ENCODE peak calls at places on chromosomes 7 and 10, in ten cellular contexts. C, M, K, U, Z, E, T, R, B and A are unnamed samples. For H3K27me3 and H3K4me1, the result is how much of the 10 kb centered on the place peaks cover.

GRCh38 chr10:100359030-100359432 is 12.0 kb downstream of the SCD start:
- DNase-seq in Z (no peak), M (no peak), R (no peak), U (no peak), K (no peak), T (no peak), B (no peak), E (no peak), C (no peak), A (no peak)

GRCh38 chr7:73892003-73892975 is 31.3 kb downstream of the TMEM270 start:
- DNase-seq in C (no peak), Z (no peak), R (no peak), E (no peak), M (no peak), B (no peak), T (no peak), K (peak), U (peak), A (no peak)

GRCh38 chr10:109173910-109174309 is 749.4 kb downstream of the XPNPEP1 start:
- DNase-seq in R (no peak), T (no peak), E (no peak), Z (no peak), U (no peak), C (no peak), M (no peak), B (no peak), K (no peak), A (no peak)

GRCh38 chr10:22319559-22320558 is 1.0 kb upstream of the BMI1 start:
- DNase-seq in C (no peak), M (no peak), Z (no peak), K (no peak), T (no peak), E (no peak), R (no peak), B (no peak), U (no peak), A (no peak)

GRCh38 chr10:63562391-63562790 is 41.2 kb downstream of the REEP3 start:
- DNase-seq in R (no peak), Z (no peak), U (no peak), B (no peak), K (no peak), C (no peak), M (no peak), E (no peak), T (no peak), A (no peak)

GRCh38 chr7:92682767-92683539 is 92.8 kb upstream of the FAM133B start:
- DNase-seq in R (no peak), B (no peak), C (no peak), U (no peak), T (no peak), M (no peak), K (no peak), E (no peak), Z (no peak), A (no peak)

GRCh38 chr7:157466473-157467261 is 129.9 kb downstream of the DNAJB6 start:
- DNase-seq in C (no peak), R (peak), T (no peak), Z (peak), B (no peak), K (no peak), M (no peak), E (no peak), U (no peak), A (no peak)

GRCh38 chr7:138431517-138431916 is 28.5 kb upstream of the TRIM24 start:
- DNase-seq in Z (no peak), E (no peak), K (no peak), C (no peak), M (no peak), T (no peak), B (no peak), U (no peak), R (no peak), A (no peak)

DNA sequence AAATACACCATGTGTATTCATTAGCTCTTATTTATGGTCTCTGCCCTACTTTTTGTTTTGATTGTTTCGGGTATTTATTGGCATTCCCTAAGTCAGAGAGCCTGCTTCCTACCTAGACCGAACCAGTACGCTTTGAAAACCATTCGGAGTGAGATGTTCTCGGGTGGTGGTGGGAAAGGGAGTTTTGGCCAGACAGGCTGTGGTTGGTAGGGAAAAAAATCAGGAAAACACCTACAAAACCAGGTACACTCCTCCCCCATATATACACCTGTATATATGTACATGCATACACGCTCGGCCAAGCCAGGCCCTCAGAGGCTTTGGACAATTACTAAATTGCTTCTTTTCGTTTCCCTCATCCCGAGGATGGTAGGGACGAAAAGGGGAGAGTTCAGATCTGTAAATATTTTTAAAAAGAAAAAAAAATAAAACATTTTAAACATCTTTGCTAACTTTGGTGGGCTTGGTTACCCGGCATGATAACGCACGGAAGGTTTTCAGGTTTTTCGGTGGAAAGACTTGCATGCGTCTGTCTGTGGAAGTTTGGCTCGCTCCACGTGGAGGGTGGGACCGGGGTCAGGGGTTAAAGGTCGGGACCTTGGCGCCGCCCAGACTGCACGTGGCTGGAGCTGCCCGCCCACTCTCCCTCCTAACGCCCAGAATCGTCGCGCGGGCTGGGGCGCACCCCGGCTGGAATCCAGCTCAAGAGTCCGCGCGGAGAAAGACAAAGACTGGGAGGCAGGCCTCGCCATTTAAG is 2.5 kb downstream of the HMX2 start:
- DNase-seq in C (no peak), B (no peak), T (no peak), K (peak), M (no peak), Z (no peak), E (no peak), U (no peak), R (no peak), A (no peak)
- H3K27me3 ChIP-seq in C (half or more), B (under half), T (under half), K (half or more), M (under half), Z (half or more), E (half or more), U (half or more), R (half or more), A (half or more)

GRCh38 chr7:98754041-98754479 is 115.8 kb downstream of the TMEM130 start:
- DNase-seq in R (no peak), K (peak), T (no peak), Z (no peak), U (no peak), C (no peak), E (peak), B (no peak), M (no peak), A (no peak)

GRCh38 chr7:98753176-98753575 is 116.6 kb downstream of the TMEM130 start:
- DNase-seq in U (no peak), B (no peak), R (no peak), Z (no peak), T (no peak), C (no peak), E (no peak), K (no peak), M (no peak), A (no peak)

GRCh38 chr7:98758157-98758556 is 111.7 kb downstream of the TMEM130 start:
- DNase-seq in B (no peak), Z (no peak), R (no peak), M (no peak), U (no peak), T (no peak), K (no peak), E (no peak), C (no peak), A (no peak)

GRCh38 chr7:98760201-98760651 is 109.6 kb downstream of the TMEM130 start:
- DNase-seq in E (no peak), M (no peak), B (no peak), R (peak), K (no peak), T (no peak), C (no peak), U (no peak), Z (no peak), A (no peak)

GRCh38 chr7:98755138-98755898 is 114.5 kb downstream of the TMEM130 start:
- DNase-seq in E (no peak), B (no peak), T (no peak), M (peak), Z (no peak), K (no peak), C (no peak), R (peak), U (no peak), A (no peak)
- H3K27ac ChIP-seq in E (no peak), B (no peak), T (no peak), M (no peak), Z (no peak), K (no peak), C (no peak), R (peak), U (no peak), A (no peak)

GRCh38 chr10:32366588-32366987 is 19.6 kb upstream of the EPC1 start:
- DNase-seq in T (no peak), Z (no peak), K (no peak), C (no peak), U (no peak), B (no peak), M (no peak), R (no peak), E (no peak), A (no peak)
- H3K4me1 ChIP-seq in T (half or more), Z (under half), K (under half), C (under half), U (under half), B (under half), M (under half), R (under half), E (under half), A (under half)

GRCh38 chr10:116168745-116169144 is 104.3 kb downstream of the GFRA1 start:
- DNase-seq in K (no peak), M (no peak), T (no peak), C (no peak), B (no peak), R (no peak), U (no peak), Z (no peak), E (no peak), A (no peak)

GRCh38 chr10:116168329-116168728 is 104.7 kb downstream of the GFRA1 start:
- DNase-seq in M (no peak), E (no peak), Z (no peak), U (no peak), T (no peak), R (no peak), C (no peak), B (no peak), K (no peak), A (no peak)

GRCh38 chr10:116164291-116164690 is 108.7 kb downstream of the GFRA1 start:
- DNase-seq in B (no peak), U (no peak), E (no peak), T (no peak), C (no peak), M (no peak), Z (no peak), R (no peak), K (no peak), A (no peak)

GRCh38 chr10:116170815-116171250 is 102.2 kb downstream of the GFRA1 start:
- DNase-seq in T (no peak), U (no peak), R (no peak), E (no peak), Z (no peak), B (no peak), K (no peak), C (no peak), M (no peak), A (no peak)

GRCh38 chr10:116169782-116170181 is 103.2 kb downstream of the GFRA1 start:
- DNase-seq in R (no peak), K (no peak), C (no peak), E (no peak), T (no peak), Z (no peak), U (no peak), M (no peak), B (no peak), A (no peak)
- H3K27me3 ChIP-seq in R (under half), K (under half), C (under half), E (under half), T (under half), Z (under half), U (under half), M (under half), B (under half), A (under half)

GRCh38 chr10:44008917-44009620 is 360.4 kb upstream of the ZNF32 start:
- DNase-seq in K (no peak), U (no peak), Z (no peak), R (no peak), M (no peak), T (no peak), E (no peak), C (no peak), B (no peak), A (no peak)

GRCh38 chr10:44006826-44007225 is 358.1 kb upstream of the ZNF32 start:
- DNase-seq in Z (no peak), U (no peak), C (no peak), M (no peak), R (no peak), T (no peak), K (no peak), E (no peak), B (no peak), A (no peak)

GRCh38 chr10:44004913-44005787 is 356.5 kb upstream of the ZNF32 start:
- DNase-seq in M (no peak), U (no peak), E (no peak), Z (no peak), T (no peak), B (no peak), R (no peak), K (no peak), C (no peak), A (no peak)

GRCh38 chr10:44008270-44008916 is 359.7 kb upstream of the ZNF32 start:
- DNase-seq in K (no peak), M (no peak), T (no peak), Z (no peak), B (no peak), C (no peak), R (no peak), E (no peak), U (peak), A (no peak)

GRCh38 chr10:44005788-44006099 is 357.1 kb upstream of the ZNF32 start:
- DNase-seq in Z (no peak), M (no peak), C (no peak), T (no peak), B (no peak), U (no peak), R (no peak), E (no peak), K (no peak), A (no peak)
- H3K27ac ChIP-seq in Z (no peak), M (no peak), C (no peak), T (no peak), B (no peak), U (no peak), R (no peak), E (no peak), K (no peak), A (no peak)

GRCh38 chr10:69569144-69569934 is 3.9 kb downstream of the NEUROG3 start:
- DNase-seq in C (no peak), Z (no peak), E (no peak), T (no peak), B (no peak), M (no peak), U (no peak), R (no peak), K (no peak), A (no peak)
- H3K4me1 ChIP-seq in C (under half), Z (under half), E (under half), T (under half), B (under half), M (under half), U (under half), R (under half), K (under half), A (under half)

DNA sequence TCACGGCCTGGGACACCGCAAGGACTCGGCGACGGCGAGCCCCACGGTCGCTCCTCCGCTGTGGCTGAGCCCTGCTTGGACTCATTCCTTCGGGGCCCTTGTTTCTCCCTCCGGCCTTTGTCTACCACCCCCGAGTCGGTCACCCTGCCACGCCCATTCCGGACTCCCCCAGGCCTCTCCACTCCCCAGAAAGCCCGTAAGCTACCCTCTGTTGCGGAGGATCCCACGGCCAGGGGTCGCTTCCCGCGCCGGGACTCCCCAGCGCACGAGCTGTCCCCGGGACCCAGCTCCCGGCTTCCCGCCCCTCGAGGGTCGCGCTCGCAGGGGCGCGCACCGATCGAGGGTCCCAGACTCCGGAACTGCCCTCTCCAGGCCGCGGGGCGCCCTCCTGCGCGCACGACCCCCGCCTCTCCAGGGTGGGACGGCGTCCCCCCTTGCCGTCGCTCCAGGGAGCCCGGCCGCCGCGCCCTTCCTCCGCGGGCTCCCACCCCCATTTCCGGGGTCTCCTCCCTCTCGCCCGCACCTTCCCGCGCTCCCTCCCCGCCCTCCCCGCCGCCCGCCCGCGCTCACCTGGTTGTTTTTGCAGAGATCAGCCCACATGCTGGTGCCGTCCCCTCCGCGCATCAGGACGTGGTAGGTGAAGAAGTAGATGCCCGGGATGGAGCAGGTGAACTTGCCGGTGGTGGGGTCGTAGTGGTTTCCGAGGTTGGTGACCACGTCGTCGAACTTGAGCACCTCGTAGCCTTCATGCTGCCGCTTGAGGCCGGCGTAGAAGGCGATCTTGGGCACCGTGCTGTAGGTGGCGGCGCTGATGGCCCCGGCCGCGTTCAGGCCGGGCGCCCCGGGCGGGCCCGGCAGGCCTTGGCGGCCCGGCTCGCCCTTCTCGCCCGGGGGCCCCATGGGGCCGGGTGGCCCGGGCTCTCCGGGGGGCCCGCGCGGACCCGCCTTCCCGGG is 1.5 kb downstream of the C1QL3 start:
- DNase-seq in E (peak), B (no peak), Z (no peak), U (no peak), M (no peak), R (no peak), C (no peak), K (peak), T (no peak), A (no peak)
- H3K27me3 ChIP-seq in E (half or more), B (under half), Z (under half), U (under half), M (under half), R (under half), C (under half), K (half or more), T (under half), A (under half)